ENCODE peak calls at places on chromosome 14, in nine cellular contexts. One of them, this sample, is unnamed.

GRCh38 chr14:70955543-70956480 is 48.6 kb downstream of the PCNX1 start:
- DNase-seq in GM12892: no peak
- DNase-seq in iPS-NIHi11: no peak
- DNase-seq in activated T-helper 9 cell treated with anti-CD3 and anti-CD28 coated beads, Interleukin-2, amount 50 U/mL, for 16 hours: no peak
- DNase-seq in stimulated activated CD4-positive, alpha-beta T cell treated with anti-CD3 and anti-CD28 coated beads, TNF-alpha, amount 100 ng/mL, for 24 hours: no peak
- DNase-seq in GF-D8: no peak
- DNase-seq in midbrain: no peak
- DNase-seq in MCF 10A: peak
- DNase-seq in cortex of kidney: no peak
- DNase-seq in this sample: peak

GRCh38 chr14:25833341-25834121 is 764.3 kb downstream of the NOVA1 start:
- DNase-seq in GM12892: no peak
- DNase-seq in iPS-NIHi11: peak
- DNase-seq in activated T-helper 9 cell treated with anti-CD3 and anti-CD28 coated beads, Interleukin-2, amount 50 U/mL, for 16 hours: no peak
- DNase-seq in stimulated activated CD4-positive, alpha-beta T cell treated with anti-CD3 and anti-CD28 coated beads, TNF-alpha, amount 100 ng/mL, for 24 hours: no peak
- DNase-seq in GF-D8: peak
- DNase-seq in midbrain: peak
- DNase-seq in MCF 10A: peak
- DNase-seq in cortex of kidney: no peak
- DNase-seq in this sample: peak

GRCh38 chr14:96904201-96904600 is 107.0 kb downstream of the VRK1 start:
- DNase-seq in GM12892: no peak
- DNase-seq in iPS-NIHi11: no peak
- DNase-seq in activated T-helper 9 cell treated with anti-CD3 and anti-CD28 coated beads, Interleukin-2, amount 50 U/mL, for 16 hours: no peak
- DNase-seq in stimulated activated CD4-positive, alpha-beta T cell treated with anti-CD3 and anti-CD28 coated beads, TNF-alpha, amount 100 ng/mL, for 24 hours: no peak
- DNase-seq in GF-D8: no peak
- DNase-seq in midbrain: no peak
- DNase-seq in MCF 10A: peak
- DNase-seq in cortex of kidney: no peak
- DNase-seq in this sample: no peak

GRCh38 chr14:32449640-32450039 is 120.5 kb downstream of the AKAP6 start:
- DNase-seq in GM12892: no peak
- DNase-seq in iPS-NIHi11: no peak
- DNase-seq in activated T-helper 9 cell treated with anti-CD3 and anti-CD28 coated beads, Interleukin-2, amount 50 U/mL, for 16 hours: no peak
- DNase-seq in stimulated activated CD4-positive, alpha-beta T cell treated with anti-CD3 and anti-CD28 coated beads, TNF-alpha, amount 100 ng/mL, for 24 hours: no peak
- DNase-seq in GF-D8: no peak
- DNase-seq in midbrain: no peak
- DNase-seq in MCF 10A: no peak
- DNase-seq in cortex of kidney: no peak
- DNase-seq in this sample: no peak

GRCh38 chr14:38989917-38990546 is 113.0 kb downstream of the SEC23A start:
- DNase-seq in GM12892: no peak
- DNase-seq in iPS-NIHi11: no peak
- DNase-seq in activated T-helper 9 cell treated with anti-CD3 and anti-CD28 coated beads, Interleukin-2, amount 50 U/mL, for 16 hours: no peak
- DNase-seq in stimulated activated CD4-positive, alpha-beta T cell treated with anti-CD3 and anti-CD28 coated beads, TNF-alpha, amount 100 ng/mL, for 24 hours: no peak
- DNase-seq in GF-D8: no peak
- DNase-seq in midbrain: no peak
- DNase-seq in MCF 10A: peak
- DNase-seq in cortex of kidney: no peak
- DNase-seq in this sample: peak

GRCh38 chr14:51236314-51236713 is 3.7 kb upstream of the TMX1 start:
- DNase-seq in GM12892: no peak
- DNase-seq in iPS-NIHi11: no peak
- DNase-seq in activated T-helper 9 cell treated with anti-CD3 and anti-CD28 coated beads, Interleukin-2, amount 50 U/mL, for 16 hours: no peak
- DNase-seq in stimulated activated CD4-positive, alpha-beta T cell treated with anti-CD3 and anti-CD28 coated beads, TNF-alpha, amount 100 ng/mL, for 24 hours: no peak
- DNase-seq in GF-D8: no peak
- DNase-seq in midbrain: no peak
- DNase-seq in MCF 10A: peak
- DNase-seq in cortex of kidney: no peak
- DNase-seq in this sample: peak

GRCh38 chr14:50397461-50398196 is 948 bp upstream of the CDKL1 start:
- DNase-seq in GM12892: no peak
- DNase-seq in iPS-NIHi11: no peak
- DNase-seq in activated T-helper 9 cell treated with anti-CD3 and anti-CD28 coated beads, Interleukin-2, amount 50 U/mL, for 16 hours: no peak
- DNase-seq in stimulated activated CD4-positive, alpha-beta T cell treated with anti-CD3 and anti-CD28 coated beads, TNF-alpha, amount 100 ng/mL, for 24 hours: no peak
- DNase-seq in GF-D8: peak
- DNase-seq in midbrain: peak
- DNase-seq in MCF 10A: peak
- DNase-seq in cortex of kidney: no peak
- DNase-seq in this sample: peak

GRCh38 chr14:81095539-81095938 is 125.2 kb downstream of the GTF2A1 start:
- DNase-seq in GM12892: no peak
- DNase-seq in iPS-NIHi11: no peak
- DNase-seq in activated T-helper 9 cell treated with anti-CD3 and anti-CD28 coated beads, Interleukin-2, amount 50 U/mL, for 16 hours: no peak
- DNase-seq in stimulated activated CD4-positive, alpha-beta T cell treated with anti-CD3 and anti-CD28 coated beads, TNF-alpha, amount 100 ng/mL, for 24 hours: no peak
- DNase-seq in GF-D8: no peak
- DNase-seq in midbrain: no peak
- DNase-seq in MCF 10A: no peak
- DNase-seq in cortex of kidney: no peak
- DNase-seq in this sample: no peak

GRCh38 chr14:44418856-44419255 is 88.2 kb downstream of the FSCB start:
- DNase-seq in GM12892: no peak
- DNase-seq in iPS-NIHi11: no peak
- DNase-seq in activated T-helper 9 cell treated with anti-CD3 and anti-CD28 coated beads, Interleukin-2, amount 50 U/mL, for 16 hours: no peak
- DNase-seq in stimulated activated CD4-positive, alpha-beta T cell treated with anti-CD3 and anti-CD28 coated beads, TNF-alpha, amount 100 ng/mL, for 24 hours: no peak
- DNase-seq in GF-D8: no peak
- DNase-seq in midbrain: no peak
- DNase-seq in MCF 10A: no peak
- DNase-seq in cortex of kidney: no peak
- DNase-seq in this sample: no peak

GRCh38 chr14:71139058-71139946 is 232.0 kb downstream of the PCNX1 start:
- DNase-seq in GM12892: peak
- DNase-seq in iPS-NIHi11: peak
- DNase-seq in activated T-helper 9 cell treated with anti-CD3 and anti-CD28 coated beads, Interleukin-2, amount 50 U/mL, for 16 hours: peak
- DNase-seq in stimulated activated CD4-positive, alpha-beta T cell treated with anti-CD3 and anti-CD28 coated beads, TNF-alpha, amount 100 ng/mL, for 24 hours: peak
- DNase-seq in GF-D8: no peak
- DNase-seq in midbrain: peak
- DNase-seq in MCF 10A: peak
- DNase-seq in cortex of kidney: no peak
- DNase-seq in this sample: peak

GRCh38 chr14:88868558-88869159 is 44.2 kb downstream of the TTC8 start:
- DNase-seq in GM12892: no peak
- DNase-seq in iPS-NIHi11: no peak
- DNase-seq in activated T-helper 9 cell treated with anti-CD3 and anti-CD28 coated beads, Interleukin-2, amount 50 U/mL, for 16 hours: no peak
- DNase-seq in stimulated activated CD4-positive, alpha-beta T cell treated with anti-CD3 and anti-CD28 coated beads, TNF-alpha, amount 100 ng/mL, for 24 hours: no peak
- DNase-seq in GF-D8: peak
- DNase-seq in midbrain: no peak
- DNase-seq in MCF 10A: peak
- DNase-seq in cortex of kidney: no peak
- DNase-seq in this sample: peak

GRCh38 chr14:76550534-76550933 is 174.6 kb downstream of the ESRRB start:
- DNase-seq in GM12892: no peak
- DNase-seq in iPS-NIHi11: no peak
- DNase-seq in activated T-helper 9 cell treated with anti-CD3 and anti-CD28 coated beads, Interleukin-2, amount 50 U/mL, for 16 hours: no peak
- DNase-seq in stimulated activated CD4-positive, alpha-beta T cell treated with anti-CD3 and anti-CD28 coated beads, TNF-alpha, amount 100 ng/mL, for 24 hours: no peak
- DNase-seq in GF-D8: no peak
- DNase-seq in midbrain: no peak
- DNase-seq in MCF 10A: peak
- DNase-seq in cortex of kidney: no peak
- DNase-seq in this sample: peak

This sample was measured in HT1080.